ENCODE peak calls at places on chromosomes 5 and 9, in four cellular contexts. L is RWPE1, R is T47D, D is WTC11. V is an unnamed sample.

GRCh38 chr5:162870966-162871365 is 566.4 kb upstream of the CCNG1 start:
- DNase-seq in L (no peak), R (no peak), D (no peak), V (no peak)

GRCh38 chr5:74130141-74130897 is 504.3 kb downstream of the ARHGEF28 start:
- DNase-seq in L (no peak), R (no peak), D (no peak), V (no peak)

GRCh38 chr9:33129251-33129885 is 37.8 kb downstream of the B4GALT1 start:
- DNase-seq in L (no peak), R (no peak), D (no peak), V (no peak)

GRCh38 chr5:74174366-74174765 is 466.2 kb downstream of the ENC1 start:
- DNase-seq in L (no peak), R (no peak), D (no peak), V (no peak)

GRCh38 chr5:59185757-59186385 is 603.0 kb downstream of the RAB3C start:
- DNase-seq in L (no peak), R (peak), D (no peak), V (no peak)

GRCh38 chr9:80292231-80292630 is 720.5 kb downstream of the TLE4 start:
- DNase-seq in L (no peak), R (no peak), D (no peak), V (no peak)

GRCh38 chr9:133679466-133680051 is 43.4 kb downstream of the DBH start:
- DNase-seq in L (no peak), R (no peak), D (no peak), V (no peak)

GRCh38 chr5:100827481-100827889 is 75.6 kb downstream of the ST8SIA4 start:
- DNase-seq in L (peak), R (no peak), D (no peak), V (peak)

GRCh38 chr5:11075010-11075860 is 314.2 kb upstream of the DAP start:
- DNase-seq in L (no peak), R (no peak), D (peak), V (no peak)

GRCh38 chr5:14872070-14872989 is 752 bp upstream of the ANKH start:
- DNase-seq in L (no peak), R (no peak), D (peak), V (peak)

V was measured in Caco-2.